ENCODE peak calls at places on chromosome 2, in seven cellular contexts. M, V, P, C, K, Y and L are unnamed samples.
A peak's percentile ranks its signal among the peaks of the same experiment; 100 is the strongest.

GRCh38 chr2:44926957-44927356 is 14.5 kb upstream of the SIX3 start:
- DNase-seq in P (no peak), M (no peak), C (no peak), Y (peak; percentile 65), V (no peak), K (no peak), L (no peak)

GRCh38 chr2:178273787-178274360 is 79.6 kb downstream of the OSBPL6 start:
- DNase-seq in K (no peak), P (no peak), M (no peak), C (no peak), V (no peak), Y (no peak), L (no peak)

GRCh38 chr2:88603146-88603545 is 24.1 kb downstream of the EIF2AK3 start:
- DNase-seq in Y (no peak), V (peak; percentile 57), M (no peak), C (peak; percentile 56), K (peak; percentile 54), P (no peak), L (no peak)

GRCh38 chr2:185475868-185476267 is 262.7 kb upstream of the FSIP2 start:
- DNase-seq in Y (no peak), P (no peak), M (no peak), V (no peak), C (no peak), K (no peak), L (no peak)

GRCh38 chr2:240627736-240628506 is 2.6 kb downstream of the GPR35 start:
- DNase-seq in K (no peak), Y (peak; percentile 50), C (no peak), V (no peak), M (peak; percentile 3), P (no peak), L (no peak)

GRCh38 chr2:222582931-222583330 is 73.0 kb downstream of the FARSB start:
- DNase-seq in C (no peak), K (no peak), Y (no peak), P (no peak), V (no peak), M (no peak), L (no peak)

GRCh38 chr2:102033028-102033749 is 41.4 kb downstream of the IL1R2 start:
- DNase-seq in K (peak; percentile 98), M (no peak), P (peak; percentile 82), V (peak; percentile 79), Y (no peak), C (peak; percentile 60), L (no peak)

GRCh38 chr2:233706720-233707119 is 6.0 kb upstream of the UGT1A5 start:
- DNase-seq in P (no peak), Y (no peak), V (peak; percentile 55), K (peak; percentile 34), C (peak; percentile 57), M (no peak), L (no peak)

GRCh38 chr2:69149631-69150215 is 136.7 kb downstream of the ANTXR1 start:
- DNase-seq in C (peak; percentile 41), P (no peak), Y (peak; percentile 68), M (peak; percentile 33), K (peak; percentile 98), V (peak; percentile 68), L (no peak)

GRCh38 chr2:136135924-136136906 is 18.3 kb upstream of the CXCR4 start:
- DNase-seq in Y (no peak), P (peak; percentile 56), C (no peak), M (no peak), V (no peak), K (no peak), L (peak; percentile 78)

GRCh38 chr2:35081001-35081628 is 1274.5 kb upstream of the CRIM1 start:
- DNase-seq in C (peak; percentile 44), M (no peak), K (peak; percentile 0), V (no peak), P (no peak), Y (no peak), L (no peak)

GRCh38 chr2:42747422-42747821 is 16.5 kb downstream of the OXER1 start:
- DNase-seq in K (no peak), M (no peak), C (no peak), Y (no peak), P (no peak), V (no peak), L (no peak)

GRCh38 chr2:18899725-18900124 is 310.4 kb upstream of the NT5C1B start:
- DNase-seq in K (no peak), C (no peak), M (no peak), Y (no peak), V (no peak), P (no peak), L (no peak)

GRCh38 chr2:48248251-48248933 is 281.6 kb upstream of the STON1 start:
- DNase-seq in M (no peak), P (no peak), C (peak; percentile 90), Y (peak; percentile 24), K (peak; percentile 89), V (peak; percentile 94), L (no peak)

GRCh38 chr2:3114406-3115185 is 263.0 kb downstream of the EIPR1 start:
- DNase-seq in C (no peak), V (no peak), K (no peak), M (no peak), P (no peak), Y (peak; percentile 12), L (no peak)

GRCh38 chr2:206875701-206876100 is 63.6 kb upstream of the CPO start:
- DNase-seq in K (no peak), V (no peak), P (no peak), C (no peak), Y (no peak), M (no peak), L (no peak)

GRCh38 chr2:238439093-238439849 is 12.5 kb downstream of the ASB1 start:
- DNase-seq in Y (no peak), M (no peak), P (no peak), K (peak; percentile 62), C (peak; percentile 98), V (peak; percentile 98), L (peak; percentile 10)

GRCh38 chr2:72112421-72112820 is 35.2 kb downstream of the CYP26B1 start:
- DNase-seq in P (no peak), K (peak; percentile 6), M (no peak), C (peak; percentile 67), Y (no peak), V (peak; percentile 45), L (no peak)

GRCh38 chr2:137976274-137976673 is 12.0 kb downstream of the HNMT start:
- DNase-seq in M (no peak), C (no peak), Y (no peak), P (no peak), V (no peak), K (no peak), L (no peak)

GRCh38 chr2:227127236-227127635 is 36.8 kb downstream of the COL4A4 start:
- DNase-seq in K (no peak), M (no peak), C (no peak), P (no peak), V (no peak), Y (no peak), L (no peak)